ENCODE peak calls at places on chromosome 14, in six cellular contexts. X is left ventricle myocardium inferior, D is lung, U is cardiac muscle cell, V is body of pancreas, R is brain microvascular endothelial cell. L is an unnamed sample.
A peak's percentile ranks its signal among the peaks of the same experiment; 100 is the strongest.

GRCh38 chr14:105989746-105990302 is 463.4 kb downstream of the TMEM121 start:
- DNase-seq in U (no peak), D (no peak), V (no peak), X (no peak), R (no peak), L (no peak)

GRCh38 chr14:62629070-62629580 is 416.1 kb downstream of the KCNH5 start:
- DNase-seq in D (no peak), U (no peak), X (no peak), R (no peak), V (no peak), L (no peak)

GRCh38 chr14:33475623-33476022 is 475.3 kb downstream of the EGLN3 start:
- DNase-seq in R (peak; percentile 59), U (peak; percentile 59), D (no peak), X (no peak), V (peak; percentile 24), L (peak; percentile 87)

GRCh38 chr14:20489093-20489994 is 16.0 kb upstream of the RNASE10 start:
- DNase-seq in D (no peak), R (no peak), V (no peak), U (no peak), X (no peak), L (no peak)

GRCh38 chr14:101019974-101020710 is 116.6 kb upstream of the RTL1 start:
- DNase-seq in X (peak; percentile 1), V (no peak), R (no peak), U (no peak), D (peak; percentile 24), L (no peak)

GRCh38 chr14:73787760-73788508 is 63.7 kb upstream of the PTGR2 start:
- DNase-seq in R (peak; percentile 37), U (peak; percentile 60), X (no peak), V (no peak), D (no peak), L (no peak)

GRCh38 chr14:96205059-96205993 is 687 bp downstream of the BDKRB2 start:
- DNase-seq in D (no peak), X (no peak), U (no peak), R (no peak), V (no peak), L (no peak)

GRCh38 chr14:38122241-38122640 is 85.5 kb upstream of the SSTR1 start:
- DNase-seq in D (no peak), X (no peak), U (no peak), V (no peak), R (no peak), L (no peak)

GRCh38 chr14:32657081-32657480 is 281.6 kb upstream of the NPAS3 start:
- DNase-seq in V (no peak), X (no peak), D (peak; percentile 39), U (peak; percentile 90), R (peak; percentile 81), L (no peak)

GRCh38 chr14:79473676-79474075 is 737.6 kb downstream of the DIO2 start:
- DNase-seq in V (no peak), U (no peak), D (no peak), X (no peak), R (no peak), L (no peak)

GRCh38 chr14:95533391-95533821 is 1.4 kb upstream of the GLRX5 start:
- DNase-seq in V (no peak), X (no peak), R (peak; percentile 65), U (peak; percentile 64), D (no peak), L (no peak)

GRCh38 chr14:67387195-67387594 is 24.8 kb downstream of the PLEK2 start:
- DNase-seq in R (peak; percentile 34), U (no peak), X (no peak), V (no peak), D (no peak), L (no peak)

GRCh38 chr14:67385120-67385519 is 25.0 kb downstream of the EIF2S1 start:
- DNase-seq in X (no peak), U (no peak), D (no peak), R (no peak), V (no peak), L (no peak)

GRCh38 chr14:67390135-67390534 is 21.8 kb downstream of the PLEK2 start:
- DNase-seq in V (no peak), X (no peak), D (no peak), U (no peak), R (no peak), L (no peak)

GRCh38 chr14:67389261-67389660 is 22.7 kb downstream of the PLEK2 start:
- DNase-seq in U (no peak), X (no peak), D (no peak), R (no peak), V (no peak), L (no peak)

GRCh38 chr14:67385618-67386017 is 25.5 kb downstream of the EIF2S1 start:
- DNase-seq in X (no peak), V (no peak), D (no peak), U (no peak), R (no peak), L (no peak)
- H3K36me3 ChIP-seq in X (peaks cover 58% of the 10 kb centered on the region), V (peaks cover 5% of the 10 kb centered on the region), D (peaks cover 3% of the 10 kb centered on the region), U (peaks cover 44% of the 10 kb centered on the region), R (peaks cover 50% of the 10 kb centered on the region), L (peaks cover 7% of the 10 kb centered on the region)

GRCh38 chr14:22871962-22872832 is 657 bp downstream of the LRP10 start:
- DNase-seq in R (peak; percentile 82), D (peak; percentile 86), U (peak; percentile 85), X (peak; percentile 75), V (peak; percentile 85), L (no peak)

GRCh38 chr14:22872833-22873520 is 1.4 kb downstream of the LRP10 start:
- DNase-seq in R (no peak), X (no peak), D (no peak), V (no peak), U (no peak), L (no peak)

GRCh38 chr14:22871200-22871961 is at the start of gene LRP10:
- DNase-seq in V (peak; percentile 95), R (peak; percentile 82), D (peak; percentile 94), X (peak; percentile 92), U (peak; percentile 90), L (no peak)

GRCh38 chr14:22866874-22867273 is 4.7 kb upstream of the LRP10 start:
- DNase-seq in R (no peak), D (no peak), X (no peak), U (no peak), V (no peak), L (no peak)

DNA sequence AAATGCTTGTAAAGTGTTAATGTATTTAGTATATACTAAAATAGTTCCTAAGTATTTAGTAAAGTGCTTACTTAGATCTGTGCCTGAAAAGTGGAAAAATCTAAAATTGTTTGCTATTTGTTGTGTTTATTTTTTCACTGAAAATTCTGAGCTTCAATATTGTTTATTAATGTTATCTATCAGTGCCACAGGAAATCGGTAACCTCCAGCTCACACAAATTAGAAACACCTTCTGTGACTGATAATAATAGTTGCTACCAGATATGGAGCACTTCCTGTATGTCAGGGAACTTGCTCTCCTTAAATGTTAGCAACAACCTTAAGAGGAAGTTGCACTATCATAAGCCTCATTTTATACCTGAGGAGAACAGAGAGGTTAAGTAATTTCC is 735 bp upstream of the LRP10 start:
- DNase-seq in V (no peak), D (no peak), X (no peak), R (no peak), U (no peak), L (no peak)
- H3K4me3 ChIP-seq in V (no peak overlapping the region), D (no peak overlapping the region), X (peak overlapping the region; percentile 97), R (peak overlapping the region; percentile 80), U (peak overlapping the region; percentile 61), L (peak overlapping the region; percentile 94)

GRCh38 chr14:61468063-61468825 is 146.9 kb downstream of the PRKCH start:
- DNase-seq in R (no peak), D (peak; percentile 23), V (no peak), X (no peak), U (no peak), L (no peak)

GRCh38 chr14:61466249-61466904 is 145.0 kb downstream of the PRKCH start:
- DNase-seq in X (peak; percentile 84), U (peak; percentile 99), V (no peak), D (peak; percentile 45), R (peak; percentile 98), L (no peak)

GRCh38 chr14:61469771-61470170 is 148.4 kb downstream of the PRKCH start:
- DNase-seq in D (peak; percentile 26), X (no peak), V (no peak), R (no peak), U (no peak), L (no peak)

GRCh38 chr14:61467281-61467680 is 145.9 kb downstream of the PRKCH start:
- DNase-seq in D (peak; percentile 25), U (no peak), R (no peak), V (no peak), X (no peak), L (no peak)

GRCh38 chr14:61466905-61467280 is 145.5 kb downstream of the PRKCH start:
- DNase-seq in V (no peak), R (no peak), X (no peak), U (no peak), D (no peak), L (no peak)
- H3K36me3 ChIP-seq in V (no peaks in the 10 kb centered on the region), R (no peaks in the 10 kb centered on the region), X (no peaks in the 10 kb centered on the region), U (no peaks in the 10 kb centered on the region), D (peaks cover 5% of the 10 kb centered on the region), L (no peaks in the 10 kb centered on the region)

DNA sequence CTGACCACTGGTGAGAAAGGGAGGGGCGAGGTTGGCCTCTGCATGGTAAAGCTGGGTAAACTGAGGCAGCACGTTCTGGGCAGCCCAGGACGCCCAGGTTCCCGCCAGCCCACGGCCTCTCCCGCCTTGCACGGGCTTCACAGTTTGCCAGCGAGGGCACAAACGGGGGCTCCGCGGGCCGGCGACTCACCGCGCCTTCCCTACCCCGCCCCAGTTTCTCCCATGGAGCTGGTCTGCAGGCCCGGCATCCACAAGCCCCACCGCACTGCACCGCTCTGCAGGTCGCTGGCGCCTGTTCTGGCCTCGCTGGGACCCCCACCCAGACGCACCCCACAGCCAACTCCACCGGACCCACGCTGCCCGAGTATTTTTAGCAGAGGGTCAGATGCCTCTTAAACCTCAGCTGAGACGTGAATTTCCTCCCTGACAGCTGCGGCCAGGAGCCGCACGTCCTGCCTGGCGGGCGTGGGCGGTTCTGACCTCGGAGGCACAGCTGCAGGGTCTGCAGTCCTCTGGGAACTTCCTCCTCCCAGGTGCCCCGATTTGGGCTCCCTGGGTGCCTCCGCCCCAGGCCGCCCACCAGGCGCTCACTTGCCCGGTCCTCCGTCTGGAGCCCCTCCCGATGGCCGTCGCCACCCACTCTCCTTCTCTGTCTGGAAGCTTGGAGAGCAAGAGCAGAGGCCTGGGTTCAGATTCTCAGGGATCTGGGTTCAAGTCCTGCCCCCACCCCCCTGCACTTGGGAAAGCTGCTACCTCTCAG is 29.5 kb upstream of the INF2 start:
- DNase-seq in R (no peak), U (no peak), V (no peak), X (no peak), D (no peak), L (no peak)
- H3K4me3 ChIP-seq in R (no peak overlapping the region), U (no peak overlapping the region), V (no peak overlapping the region), X (no peak overlapping the region), D (no peak overlapping the region), L (no peak overlapping the region)

GRCh38 chr14:89988787-89989186 is 33.1 kb downstream of the TDP1 start:
- DNase-seq in D (no peak), U (no peak), R (no peak), X (no peak), V (no peak), L (no peak)
- H3K36me3 ChIP-seq in D (peaks cover 5% of the 10 kb centered on the region), U (peaks cover 46% of the 10 kb centered on the region), R (peaks cover 35% of the 10 kb centered on the region), X (peaks cover 49% of the 10 kb centered on the region), V (no peaks in the 10 kb centered on the region), L (peaks cover 3% of the 10 kb centered on the region)